ENCODE peak calls at places on chromosome 20, in seven cellular contexts. One of them, this sample, is unnamed.

GRCh38 chr20:13863244-13863643 is 78.4 kb downstream of the NDUFAF5 start:
- DNase-seq in upper lobe of left lung: no peak
- DNase-seq in gastrocnemius medialis: no peak
- DNase-seq in adrenal gland: no peak
- DNase-seq in CD4-positive, CD25-positive, alpha-beta regulatory T cell: no peak
- DNase-seq in GM23248: peak; percentile 67
- DNase-seq in neuronal stem cell: no peak
- DNase-seq in this sample: no peak

GRCh38 chr20:41482647-41483552 is 116.3 kb upstream of the EMILIN3 start:
- DNase-seq in upper lobe of left lung: no peak
- DNase-seq in gastrocnemius medialis: no peak
- DNase-seq in adrenal gland: no peak
- DNase-seq in CD4-positive, CD25-positive, alpha-beta regulatory T cell: no peak
- DNase-seq in GM23248: peak; percentile 88
- DNase-seq in neuronal stem cell: no peak
- DNase-seq in this sample: no peak

GRCh38 chr20:41245086-41245707 is 72.3 kb downstream of the ZHX3 start:
- DNase-seq in upper lobe of left lung: no peak
- DNase-seq in gastrocnemius medialis: no peak
- DNase-seq in adrenal gland: no peak
- DNase-seq in CD4-positive, CD25-positive, alpha-beta regulatory T cell: no peak
- DNase-seq in GM23248: peak; percentile 42
- DNase-seq in neuronal stem cell: peak; percentile 47
- DNase-seq in this sample: no peak

GRCh38 chr20:2752631-2753455 is 47.6 kb downstream of the CPXM1 start:
- DNase-seq in upper lobe of left lung: no peak
- DNase-seq in gastrocnemius medialis: no peak
- DNase-seq in adrenal gland: no peak
- DNase-seq in CD4-positive, CD25-positive, alpha-beta regulatory T cell: peak; percentile 53
- DNase-seq in GM23248: peak; percentile 70
- DNase-seq in neuronal stem cell: peak; percentile 65
- DNase-seq in this sample: peak; percentile 84

GRCh38 chr20:2688041-2688591 is 4.5 kb upstream of the EBF4 start:
- DNase-seq in upper lobe of left lung: peak; percentile 51
- DNase-seq in gastrocnemius medialis: no peak
- DNase-seq in adrenal gland: no peak
- DNase-seq in CD4-positive, CD25-positive, alpha-beta regulatory T cell: peak; percentile 86
- DNase-seq in GM23248: peak; percentile 59
- DNase-seq in neuronal stem cell: no peak
- DNase-seq in this sample: peak; percentile 23

GRCh38 chr20:40991181-40991889 is 37.3 kb upstream of the TOP1 start:
- DNase-seq in upper lobe of left lung: peak; percentile 63
- DNase-seq in gastrocnemius medialis: no peak
- DNase-seq in adrenal gland: no peak
- DNase-seq in CD4-positive, CD25-positive, alpha-beta regulatory T cell: peak; percentile 88
- DNase-seq in GM23248: no peak
- DNase-seq in neuronal stem cell: no peak
- DNase-seq in this sample: no peak

GRCh38 chr20:40869416-40870147 is 159.0 kb upstream of the TOP1 start:
- DNase-seq in upper lobe of left lung: no peak
- DNase-seq in gastrocnemius medialis: no peak
- DNase-seq in adrenal gland: no peak
- DNase-seq in CD4-positive, CD25-positive, alpha-beta regulatory T cell: no peak
- DNase-seq in GM23248: no peak
- DNase-seq in neuronal stem cell: no peak
- DNase-seq in this sample: no peak

GRCh38 chr20:40865095-40865494 is 163.5 kb upstream of the TOP1 start:
- DNase-seq in upper lobe of left lung: no peak
- DNase-seq in gastrocnemius medialis: no peak
- DNase-seq in adrenal gland: no peak
- DNase-seq in CD4-positive, CD25-positive, alpha-beta regulatory T cell: no peak
- DNase-seq in GM23248: no peak
- DNase-seq in neuronal stem cell: no peak
- DNase-seq in this sample: no peak

GRCh38 chr20:4866429-4866828 is 134.9 kb downstream of the SLC23A2 start:
- DNase-seq in upper lobe of left lung: no peak
- DNase-seq in gastrocnemius medialis: no peak
- DNase-seq in adrenal gland: no peak
- DNase-seq in CD4-positive, CD25-positive, alpha-beta regulatory T cell: no peak
- DNase-seq in GM23248: no peak
- DNase-seq in neuronal stem cell: no peak
- DNase-seq in this sample: no peak

GRCh38 chr20:32893878-32894483 is 35.3 kb downstream of the EFCAB8 start:
- DNase-seq in upper lobe of left lung: no peak
- DNase-seq in gastrocnemius medialis: no peak
- DNase-seq in adrenal gland: no peak
- DNase-seq in CD4-positive, CD25-positive, alpha-beta regulatory T cell: no peak
- DNase-seq in GM23248: peak; percentile 37
- DNase-seq in neuronal stem cell: peak; percentile 8
- DNase-seq in this sample: peak; percentile 59

GRCh38 chr20:44969320-44969879 is 3.1 kb downstream of the STK4 start:
- DNase-seq in upper lobe of left lung: no peak
- DNase-seq in gastrocnemius medialis: no peak
- DNase-seq in adrenal gland: no peak
- DNase-seq in CD4-positive, CD25-positive, alpha-beta regulatory T cell: peak; percentile 42
- DNase-seq in GM23248: no peak
- DNase-seq in neuronal stem cell: no peak
- DNase-seq in this sample: no peak

GRCh38 chr20:22379472-22379871 is 204.9 kb downstream of the FOXA2 start:
- DNase-seq in upper lobe of left lung: no peak
- DNase-seq in gastrocnemius medialis: no peak
- DNase-seq in adrenal gland: no peak
- DNase-seq in CD4-positive, CD25-positive, alpha-beta regulatory T cell: no peak
- DNase-seq in GM23248: peak; percentile 62
- DNase-seq in neuronal stem cell: no peak
- DNase-seq in this sample: no peak
- H3K4me1 ChIP-seq in upper lobe of left lung: no peaks in the 10 kb centered on the region
- H3K4me1 ChIP-seq in gastrocnemius medialis: peaks cover 11% of the 10 kb centered on the region
- H3K4me1 ChIP-seq in adrenal gland: no peaks in the 10 kb centered on the region
- H3K4me1 ChIP-seq in CD4-positive, CD25-positive, alpha-beta regulatory T cell: no peaks in the 10 kb centered on the region
- H3K4me1 ChIP-seq in GM23248: peaks cover 30% of the 10 kb centered on the region
- H3K4me1 ChIP-seq in neuronal stem cell: peaks cover 3% of the 10 kb centered on the region
- H3K4me1 ChIP-seq in this sample: no peaks in the 10 kb centered on the region

GRCh38 chr20:48957053-48957481 is 35.6 kb downstream of the ARFGEF2 start:
- DNase-seq in upper lobe of left lung: no peak
- DNase-seq in gastrocnemius medialis: no peak
- DNase-seq in adrenal gland: no peak
- DNase-seq in CD4-positive, CD25-positive, alpha-beta regulatory T cell: no peak
- DNase-seq in GM23248: no peak
- DNase-seq in neuronal stem cell: no peak
- DNase-seq in this sample: no peak

GRCh38 chr20:48958743-48959142 is 37.2 kb downstream of the ARFGEF2 start:
- DNase-seq in upper lobe of left lung: no peak
- DNase-seq in gastrocnemius medialis: no peak
- DNase-seq in adrenal gland: no peak
- DNase-seq in CD4-positive, CD25-positive, alpha-beta regulatory T cell: no peak
- DNase-seq in GM23248: no peak
- DNase-seq in neuronal stem cell: no peak
- DNase-seq in this sample: no peak

GRCh38 chr20:48957521-48957920 is 36.0 kb downstream of the ARFGEF2 start:
- DNase-seq in upper lobe of left lung: no peak
- DNase-seq in gastrocnemius medialis: no peak
- DNase-seq in adrenal gland: no peak
- DNase-seq in CD4-positive, CD25-positive, alpha-beta regulatory T cell: no peak
- DNase-seq in GM23248: peak; percentile 14
- DNase-seq in neuronal stem cell: no peak
- DNase-seq in this sample: no peak

GRCh38 chr20:48962976-48963730 is 41.6 kb downstream of the ARFGEF2 start:
- DNase-seq in upper lobe of left lung: no peak
- DNase-seq in gastrocnemius medialis: no peak
- DNase-seq in adrenal gland: no peak
- DNase-seq in CD4-positive, CD25-positive, alpha-beta regulatory T cell: no peak
- DNase-seq in GM23248: no peak
- DNase-seq in neuronal stem cell: no peak
- DNase-seq in this sample: no peak

DNA sequence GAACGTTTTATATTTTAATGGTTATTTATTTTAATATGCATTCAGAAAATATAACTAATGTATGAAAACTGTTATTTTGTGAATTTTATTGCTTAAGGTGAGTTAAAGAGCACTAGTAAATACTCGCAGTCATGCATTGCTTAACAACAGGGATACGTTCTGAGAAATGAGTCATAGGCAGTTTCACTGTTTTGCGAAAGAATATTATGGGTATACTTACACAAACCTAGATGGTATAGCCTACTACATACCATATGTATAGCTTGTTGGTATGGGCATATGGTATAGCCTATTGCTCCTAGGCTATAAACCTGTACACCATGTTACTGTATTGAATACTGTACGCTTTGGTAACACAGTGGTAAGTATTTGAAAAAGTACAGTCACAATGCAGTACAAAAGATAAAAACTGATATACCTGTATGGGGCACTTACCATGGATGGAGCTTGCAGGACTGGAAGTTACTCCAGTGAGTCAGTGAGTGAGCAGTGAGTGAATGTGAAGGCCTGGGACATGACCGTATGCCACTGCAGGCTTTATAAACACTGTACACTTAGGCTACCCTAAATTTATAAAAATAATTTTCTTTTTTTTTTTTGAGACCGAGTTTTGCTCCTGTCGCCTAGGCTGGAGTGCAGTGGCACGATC is 38.5 kb downstream of the ARFGEF2 start:
- DNase-seq in upper lobe of left lung: no peak
- DNase-seq in gastrocnemius medialis: no peak
- DNase-seq in adrenal gland: no peak
- DNase-seq in CD4-positive, CD25-positive, alpha-beta regulatory T cell: peak; percentile 10
- DNase-seq in GM23248: peak; percentile 36
- DNase-seq in neuronal stem cell: no peak
- DNase-seq in this sample: no peak
- H3K36me3 ChIP-seq in upper lobe of left lung: no peaks in the 10 kb centered on the region
- H3K36me3 ChIP-seq in gastrocnemius medialis: no peaks in the 10 kb centered on the region
- H3K36me3 ChIP-seq in adrenal gland: no peaks in the 10 kb centered on the region
- H3K36me3 ChIP-seq in CD4-positive, CD25-positive, alpha-beta regulatory T cell: peaks cover 42% of the 10 kb centered on the region
- H3K36me3 ChIP-seq in GM23248: peaks cover 3% of the 10 kb centered on the region
- H3K36me3 ChIP-seq in neuronal stem cell: peaks cover 15% of the 10 kb centered on the region
- H3K36me3 ChIP-seq in this sample: peaks cover 16% of the 10 kb centered on the region

GRCh38 chr20:63957690-63958441 is 1.6 kb upstream of the UCKL1 start:
- DNase-seq in upper lobe of left lung: no peak
- DNase-seq in gastrocnemius medialis: no peak
- DNase-seq in adrenal gland: no peak
- DNase-seq in CD4-positive, CD25-positive, alpha-beta regulatory T cell: peak; percentile 26
- DNase-seq in GM23248: peak; percentile 52
- DNase-seq in neuronal stem cell: no peak
- DNase-seq in this sample: peak; percentile 56
- H3K4me1 ChIP-seq in upper lobe of left lung: peaks cover 32% of the 10 kb centered on the region
- H3K4me1 ChIP-seq in gastrocnemius medialis: peaks cover 41% of the 10 kb centered on the region
- H3K4me1 ChIP-seq in adrenal gland: peaks cover 28% of the 10 kb centered on the region
- H3K4me1 ChIP-seq in CD4-positive, CD25-positive, alpha-beta regulatory T cell: peaks cover 37% of the 10 kb centered on the region
- H3K4me1 ChIP-seq in GM23248: peaks cover 22% of the 10 kb centered on the region
- H3K4me1 ChIP-seq in neuronal stem cell: peaks cover 24% of the 10 kb centered on the region
- H3K4me1 ChIP-seq in this sample: peaks cover 19% of the 10 kb centered on the region

GRCh38 chr20:7773511-7773910 is 166.7 kb downstream of the HAO1 start:
- DNase-seq in upper lobe of left lung: no peak
- DNase-seq in gastrocnemius medialis: no peak
- DNase-seq in adrenal gland: no peak
- DNase-seq in CD4-positive, CD25-positive, alpha-beta regulatory T cell: no peak
- DNase-seq in GM23248: no peak
- DNase-seq in neuronal stem cell: no peak
- DNase-seq in this sample: no peak

GRCh38 chr20:7775072-7775471 is 165.2 kb downstream of the HAO1 start:
- DNase-seq in upper lobe of left lung: no peak
- DNase-seq in gastrocnemius medialis: no peak
- DNase-seq in adrenal gland: no peak
- DNase-seq in CD4-positive, CD25-positive, alpha-beta regulatory T cell: no peak
- DNase-seq in GM23248: peak; percentile 40
- DNase-seq in neuronal stem cell: no peak
- DNase-seq in this sample: no peak

GRCh38 chr20:7770046-7770445 is 170.2 kb downstream of the HAO1 start:
- DNase-seq in upper lobe of left lung: no peak
- DNase-seq in gastrocnemius medialis: no peak
- DNase-seq in adrenal gland: no peak
- DNase-seq in CD4-positive, CD25-positive, alpha-beta regulatory T cell: no peak
- DNase-seq in GM23248: no peak
- DNase-seq in neuronal stem cell: no peak
- DNase-seq in this sample: no peak

GRCh38 chr20:7770578-7770977 is 169.7 kb downstream of the HAO1 start:
- DNase-seq in upper lobe of left lung: no peak
- DNase-seq in gastrocnemius medialis: no peak
- DNase-seq in adrenal gland: no peak
- DNase-seq in CD4-positive, CD25-positive, alpha-beta regulatory T cell: no peak
- DNase-seq in GM23248: no peak
- DNase-seq in neuronal stem cell: no peak
- DNase-seq in this sample: no peak

GRCh38 chr20:7772376-7772775 is 167.9 kb downstream of the HAO1 start:
- DNase-seq in upper lobe of left lung: no peak
- DNase-seq in gastrocnemius medialis: no peak
- DNase-seq in adrenal gland: no peak
- DNase-seq in CD4-positive, CD25-positive, alpha-beta regulatory T cell: no peak
- DNase-seq in GM23248: peak; percentile 53
- DNase-seq in neuronal stem cell: no peak
- DNase-seq in this sample: no peak
- H3K36me3 ChIP-seq in upper lobe of left lung: no peaks in the 10 kb centered on the region
- H3K36me3 ChIP-seq in gastrocnemius medialis: no peaks in the 10 kb centered on the region
- H3K36me3 ChIP-seq in adrenal gland: no peaks in the 10 kb centered on the region
- H3K36me3 ChIP-seq in CD4-positive, CD25-positive, alpha-beta regulatory T cell: no peaks in the 10 kb centered on the region
- H3K36me3 ChIP-seq in GM23248: no peaks in the 10 kb centered on the region
- H3K36me3 ChIP-seq in neuronal stem cell: no peaks in the 10 kb centered on the region
- H3K36me3 ChIP-seq in this sample: no peaks in the 10 kb centered on the region

GRCh38 chr20:59667981-59668515 is 63.7 kb downstream of the PHACTR3 start:
- DNase-seq in upper lobe of left lung: no peak
- DNase-seq in gastrocnemius medialis: no peak
- DNase-seq in adrenal gland: no peak
- DNase-seq in CD4-positive, CD25-positive, alpha-beta regulatory T cell: no peak
- DNase-seq in GM23248: no peak
- DNase-seq in neuronal stem cell: no peak
- DNase-seq in this sample: no peak

GRCh38 chr20:59667131-59667530 is 62.8 kb downstream of the PHACTR3 start:
- DNase-seq in upper lobe of left lung: no peak
- DNase-seq in gastrocnemius medialis: no peak
- DNase-seq in adrenal gland: no peak
- DNase-seq in CD4-positive, CD25-positive, alpha-beta regulatory T cell: no peak
- DNase-seq in GM23248: no peak
- DNase-seq in neuronal stem cell: no peak
- DNase-seq in this sample: no peak

GRCh38 chr20:59670786-59671492 is 66.6 kb downstream of the PHACTR3 start:
- DNase-seq in upper lobe of left lung: no peak
- DNase-seq in gastrocnemius medialis: no peak
- DNase-seq in adrenal gland: no peak
- DNase-seq in CD4-positive, CD25-positive, alpha-beta regulatory T cell: no peak
- DNase-seq in GM23248: no peak
- DNase-seq in neuronal stem cell: no peak
- DNase-seq in this sample: no peak

GRCh38 chr20:59668926-59669325 is 64.6 kb downstream of the PHACTR3 start:
- DNase-seq in upper lobe of left lung: no peak
- DNase-seq in gastrocnemius medialis: no peak
- DNase-seq in adrenal gland: no peak
- DNase-seq in CD4-positive, CD25-positive, alpha-beta regulatory T cell: no peak
- DNase-seq in GM23248: no peak
- DNase-seq in neuronal stem cell: no peak
- DNase-seq in this sample: no peak

DNA sequence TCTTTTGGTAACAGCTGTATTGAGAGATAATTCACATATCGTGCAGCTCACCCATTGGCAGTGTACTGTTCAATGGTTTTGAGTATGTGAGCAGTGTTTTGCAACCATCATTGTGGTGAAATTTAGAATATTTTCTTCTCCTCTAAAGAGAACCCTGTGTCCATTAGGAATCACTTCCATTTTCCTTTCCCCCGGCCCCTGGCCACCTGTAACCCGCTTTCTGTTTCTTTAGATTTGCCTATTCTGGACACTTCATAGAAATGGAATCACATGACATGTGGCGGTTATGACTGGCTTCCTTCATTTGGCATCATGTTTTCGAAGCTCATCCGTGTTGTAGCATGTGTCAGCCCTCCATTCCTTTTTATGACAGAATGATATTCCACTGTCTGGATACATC is 65.1 kb downstream of the PHACTR3 start:
- DNase-seq in upper lobe of left lung: no peak
- DNase-seq in gastrocnemius medialis: no peak
- DNase-seq in adrenal gland: no peak
- DNase-seq in CD4-positive, CD25-positive, alpha-beta regulatory T cell: no peak
- DNase-seq in GM23248: no peak
- DNase-seq in neuronal stem cell: no peak
- DNase-seq in this sample: no peak
- H3K4me1 ChIP-seq in upper lobe of left lung: no peaks in the 10 kb centered on the region
- H3K4me1 ChIP-seq in gastrocnemius medialis: no peaks in the 10 kb centered on the region
- H3K4me1 ChIP-seq in adrenal gland: no peaks in the 10 kb centered on the region
- H3K4me1 ChIP-seq in CD4-positive, CD25-positive, alpha-beta regulatory T cell: no peaks in the 10 kb centered on the region
- H3K4me1 ChIP-seq in GM23248: no peaks in the 10 kb centered on the region
- H3K4me1 ChIP-seq in neuronal stem cell: no peaks in the 10 kb centered on the region
- H3K4me1 ChIP-seq in this sample: no peaks in the 10 kb centered on the region